ENCODE peak calls at places on chromosome 5, in eight cellular contexts. S is breast epithelium, U is BJ, N is lower leg skin, M is tibial artery, D is AG04449, O is heart left ventricle, T is fibroblast of lung. A is an unnamed sample.

GRCh38 chr5:107951322-107951721 is 280.6 kb upstream of the EFNA5 start:
- DNase-seq in S (no peak), U (no peak), N (no peak), M (no peak), D (no peak), O (no peak), T (no peak), A (no peak)

GRCh38 chr5:29498860-29499259 is 1694.6 kb upstream of the CDH6 start:
- DNase-seq in S (no peak), U (no peak), N (no peak), M (no peak), D (no peak), O (no peak), T (no peak), A (no peak)

GRCh38 chr5:178287091-178287790 is 54.6 kb upstream of the PHYKPL start:
- DNase-seq in S (no peak), U (no peak), N (no peak), M (no peak), D (no peak), O (no peak), T (no peak), A (no peak)

GRCh38 chr5:71939452-71939932 is 167.8 kb upstream of the MAP1B start:
- DNase-seq in S (no peak), U (no peak), N (no peak), M (no peak), D (no peak), O (no peak), T (no peak), A (no peak)

GRCh38 chr5:152622628-152623027 is 217.5 kb upstream of the NMUR2 start:
- DNase-seq in S (no peak), U (no peak), N (no peak), M (no peak), D (no peak), O (peak; percentile 28), T (no peak), A (no peak)

GRCh38 chr5:80504833-80505232 is 16.9 kb downstream of the FAM151B start:
- DNase-seq in S (no peak), U (no peak), N (no peak), M (no peak), D (no peak), O (no peak), T (no peak), A (no peak)

GRCh38 chr5:103648086-103648485 is 85.5 kb upstream of the NUDT12 start:
- DNase-seq in S (no peak), U (no peak), N (no peak), M (no peak), D (no peak), O (no peak), T (no peak), A (no peak)

GRCh38 chr5:141095263-141095641 is 837 bp downstream of the PCDHB2 start:
- DNase-seq in S (no peak), U (no peak), N (no peak), M (no peak), D (no peak), O (no peak), T (no peak), A (no peak)

GRCh38 chr5:123455095-123455494 is 31.9 kb upstream of the CEP120 start:
- DNase-seq in S (no peak), U (no peak), N (no peak), M (no peak), D (no peak), O (no peak), T (no peak), A (no peak)

GRCh38 chr5:122515709-122516431 is 203.8 kb downstream of the SNCAIP start:
- DNase-seq in S (no peak), U (peak; percentile 14), N (peak; percentile 37), M (peak; percentile 43), D (peak; percentile 37), O (peak; percentile 31), T (peak; percentile 62), A (peak; percentile 65)

GRCh38 chr5:173056783-173057061 is 570 bp downstream of the CREBRF start:
- DNase-seq in S (no peak), U (no peak), N (no peak), M (no peak), D (no peak), O (no peak), T (no peak), A (no peak)

GRCh38 chr5:83095973-83096539 is 18.7 kb downstream of the XRCC4 start:
- DNase-seq in S (no peak), U (peak; percentile 58), N (no peak), M (no peak), D (no peak), O (peak; percentile 42), T (peak; percentile 92), A (peak; percentile 55)

GRCh38 chr5:89436464-89436863 is 553.5 kb upstream of the MEF2C start:
- DNase-seq in S (no peak), U (no peak), N (no peak), M (no peak), D (no peak), O (no peak), T (no peak), A (no peak)
- TF ChIP-seq CTCF in S (no peak), U (no peak), N (no peak), M (no peak), D (no peak), O (no peak), T (no peak), A (no peak)

DNA sequence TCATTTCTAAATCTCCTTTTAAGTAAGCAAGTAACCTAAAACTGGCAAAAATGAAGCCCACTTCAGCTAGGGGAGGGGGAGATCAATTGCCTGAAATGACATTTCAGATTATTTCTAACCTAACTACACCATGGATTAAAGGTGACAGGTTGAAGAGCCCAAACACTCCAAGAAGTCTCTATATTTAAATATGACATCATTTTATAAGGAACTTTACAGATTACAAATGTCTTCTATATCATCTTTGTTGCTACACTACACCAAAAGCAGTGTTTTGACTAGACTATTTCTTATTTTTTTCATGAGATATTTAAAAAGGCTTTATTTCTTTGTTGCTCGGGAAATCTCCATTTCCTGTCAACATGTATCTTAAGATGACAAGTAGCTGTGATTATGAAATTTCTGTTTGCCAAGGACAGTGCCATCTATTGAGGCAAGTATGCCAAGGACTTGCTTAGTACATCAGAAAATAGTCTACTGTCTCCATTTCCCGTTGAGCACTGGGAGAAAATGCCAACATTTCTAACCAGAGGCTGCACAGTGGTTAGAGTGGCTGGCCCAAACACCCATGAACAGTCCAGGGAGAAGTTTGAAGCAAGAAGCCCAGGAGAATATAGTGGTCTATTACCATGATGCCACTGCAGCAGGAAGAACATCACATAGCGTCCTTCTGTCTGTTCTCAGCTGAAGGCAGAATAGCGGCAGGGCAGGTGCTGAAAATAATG is 93.4 kb upstream of the ITGA2 start:
- DNase-seq in S (no peak), U (no peak), N (no peak), M (no peak), D (no peak), O (no peak), T (no peak), A (no peak)
- TF ChIP-seq CTCF in S (no peak), U (no peak), N (no peak), M (no peak), D (no peak), O (no peak), T (no peak), A (no peak)

DNA sequence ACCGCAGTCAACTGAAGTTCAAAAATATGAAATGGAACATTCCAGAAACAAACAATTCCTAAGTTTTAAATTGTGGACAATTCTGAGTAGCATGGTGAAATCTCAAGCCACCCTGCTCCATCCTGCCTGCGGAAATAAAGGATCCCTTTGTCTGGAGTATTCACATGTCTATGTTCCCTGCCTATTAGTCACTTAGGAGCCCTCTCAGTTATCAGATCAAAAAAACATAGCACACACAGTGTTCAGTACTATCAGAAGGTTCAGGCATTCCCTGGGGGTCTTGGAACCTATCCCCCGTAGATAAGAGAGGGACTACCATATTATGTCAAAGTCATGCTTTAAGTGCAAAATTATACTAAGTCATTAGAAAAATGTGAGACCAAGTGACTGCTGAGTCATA is 300.8 kb downstream of the SEMA5A start:
- DNase-seq in S (no peak), U (no peak), N (no peak), M (no peak), D (no peak), O (no peak), T (peak; percentile 36), A (no peak)
- TF ChIP-seq CTCF in S (no peak), U (no peak), N (no peak), M (no peak), D (no peak), O (no peak), T (no peak), A (no peak)

GRCh38 chr5:77267496-77267895 is 57.0 kb downstream of the PDE8B start:
- DNase-seq in S (no peak), U (no peak), N (no peak), M (no peak), D (no peak), O (no peak), T (no peak), A (no peak)
- TF ChIP-seq CTCF in S (no peak), U (no peak), N (no peak), M (no peak), D (no peak), O (no peak), T (no peak), A (no peak)

GRCh38 chr5:148687427-148687826 is 33.1 kb upstream of the HTR4 start:
- DNase-seq in S (no peak), U (no peak), N (no peak), M (no peak), D (no peak), O (no peak), T (peak; percentile 20), A (peak; percentile 42)
- TF ChIP-seq CTCF in S (no peak), U (no peak), N (no peak), M (no peak), D (peak; percentile 24), O (no peak), T (no peak), A (peak; percentile 73)

GRCh38 chr5:146196459-146197048 is 6.9 kb upstream of the RBM27 start:
- DNase-seq in S (no peak), U (no peak), N (no peak), M (no peak), D (no peak), O (no peak), T (no peak), A (no peak)

GRCh38 chr5:146192571-146193043 is 10.2 kb upstream of the LARS1 start:
- DNase-seq in S (no peak), U (no peak), N (no peak), M (no peak), D (no peak), O (no peak), T (no peak), A (no peak)

GRCh38 chr5:146188358-146188757 is 5.9 kb upstream of the LARS1 start:
- DNase-seq in S (no peak), U (no peak), N (no peak), M (no peak), D (no peak), O (no peak), T (peak; percentile 80), A (no peak)

DNA sequence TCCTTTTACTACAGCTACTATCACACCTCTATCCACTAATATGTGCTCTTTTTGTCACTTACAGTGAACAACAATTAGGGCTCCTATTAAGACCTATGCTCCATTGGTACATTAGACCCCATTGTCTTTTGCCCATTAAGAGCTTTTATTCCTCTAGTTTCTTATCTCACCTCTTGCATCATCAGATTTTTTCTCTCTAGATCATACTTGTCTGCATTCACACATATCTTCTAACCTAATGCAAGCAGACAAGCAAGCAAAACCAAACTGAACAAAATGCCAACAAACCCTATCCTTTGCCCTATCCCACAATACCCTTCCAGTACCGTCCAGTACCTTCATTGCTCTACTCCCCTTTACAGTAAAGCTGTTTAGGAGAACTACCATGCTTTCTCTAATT is 10.1 kb upstream of the RBM27 start:
- DNase-seq in S (no peak), U (no peak), N (no peak), M (no peak), D (no peak), O (no peak), T (peak; percentile 58), A (no peak)
- TF ChIP-seq CTCF in S (no peak), U (no peak), N (no peak), M (no peak), D (no peak), O (no peak), T (no peak), A (no peak)

A was measured in Calu3.